ENCODE peak calls at places on chromosomes 11 and 22, in eight cellular contexts. One of them, this sample, is unnamed.

GRCh38 chr22:38831166-38831945 is 12.5 kb downstream of the NPTXR start:
- DNase-seq in activated T-cell treated with anti-CD3 and anti-CD28 coated beads, Interleukin-2, amount 50 U/mL, for 48 hours: no peak
- DNase-seq in stimulated activated CD4-positive, alpha-beta T cell treated with anti-CD3 and anti-CD28 coated beads, TNF-alpha, amount 100 ng/mL, for 1 hour: no peak
- DNase-seq in fibroblast of pulmonary artery: peak
- DNase-seq in psoas muscle: peak
- DNase-seq in heart right ventricle: no peak
- DNase-seq in NCI-H1105 treated with DMSO at 0.1 percent for 48 hours: no peak
- DNase-seq in gastrocnemius medialis: no peak
- DNase-seq in this sample: no peak

GRCh38 chr22:37419916-37420655 is 7.2 kb downstream of the ELFN2 start:
- DNase-seq in activated T-cell treated with anti-CD3 and anti-CD28 coated beads, Interleukin-2, amount 50 U/mL, for 48 hours: peak
- DNase-seq in stimulated activated CD4-positive, alpha-beta T cell treated with anti-CD3 and anti-CD28 coated beads, TNF-alpha, amount 100 ng/mL, for 1 hour: no peak
- DNase-seq in fibroblast of pulmonary artery: no peak
- DNase-seq in psoas muscle: no peak
- DNase-seq in heart right ventricle: no peak
- DNase-seq in NCI-H1105 treated with DMSO at 0.1 percent for 48 hours: no peak
- DNase-seq in gastrocnemius medialis: no peak
- DNase-seq in this sample: peak

GRCh38 chr11:69030324-69030723 is 17.3 kb upstream of the MRGPRF start:
- DNase-seq in activated T-cell treated with anti-CD3 and anti-CD28 coated beads, Interleukin-2, amount 50 U/mL, for 48 hours: no peak
- DNase-seq in stimulated activated CD4-positive, alpha-beta T cell treated with anti-CD3 and anti-CD28 coated beads, TNF-alpha, amount 100 ng/mL, for 1 hour: no peak
- DNase-seq in fibroblast of pulmonary artery: no peak
- DNase-seq in psoas muscle: no peak
- DNase-seq in heart right ventricle: no peak
- DNase-seq in NCI-H1105 treated with DMSO at 0.1 percent for 48 hours: no peak
- DNase-seq in gastrocnemius medialis: no peak
- DNase-seq in this sample: no peak

GRCh38 chr22:38657248-38657909 is 941 bp downstream of the CBY1 start:
- DNase-seq in activated T-cell treated with anti-CD3 and anti-CD28 coated beads, Interleukin-2, amount 50 U/mL, for 48 hours: peak
- DNase-seq in stimulated activated CD4-positive, alpha-beta T cell treated with anti-CD3 and anti-CD28 coated beads, TNF-alpha, amount 100 ng/mL, for 1 hour: no peak
- DNase-seq in fibroblast of pulmonary artery: peak
- DNase-seq in psoas muscle: no peak
- DNase-seq in heart right ventricle: no peak
- DNase-seq in NCI-H1105 treated with DMSO at 0.1 percent for 48 hours: peak
- DNase-seq in gastrocnemius medialis: no peak
- DNase-seq in this sample: no peak

GRCh38 chr11:110582728-110583432 is 129.4 kb downstream of the ARHGAP20 start:
- DNase-seq in activated T-cell treated with anti-CD3 and anti-CD28 coated beads, Interleukin-2, amount 50 U/mL, for 48 hours: no peak
- DNase-seq in stimulated activated CD4-positive, alpha-beta T cell treated with anti-CD3 and anti-CD28 coated beads, TNF-alpha, amount 100 ng/mL, for 1 hour: no peak
- DNase-seq in fibroblast of pulmonary artery: no peak
- DNase-seq in psoas muscle: no peak
- DNase-seq in heart right ventricle: no peak
- DNase-seq in NCI-H1105 treated with DMSO at 0.1 percent for 48 hours: no peak
- DNase-seq in gastrocnemius medialis: no peak
- DNase-seq in this sample: no peak

GRCh38 chr22:27397948-27398330 is 403.6 kb downstream of the MN1 start:
- DNase-seq in activated T-cell treated with anti-CD3 and anti-CD28 coated beads, Interleukin-2, amount 50 U/mL, for 48 hours: no peak
- DNase-seq in stimulated activated CD4-positive, alpha-beta T cell treated with anti-CD3 and anti-CD28 coated beads, TNF-alpha, amount 100 ng/mL, for 1 hour: no peak
- DNase-seq in fibroblast of pulmonary artery: peak
- DNase-seq in psoas muscle: peak
- DNase-seq in heart right ventricle: peak
- DNase-seq in NCI-H1105 treated with DMSO at 0.1 percent for 48 hours: no peak
- DNase-seq in gastrocnemius medialis: peak
- DNase-seq in this sample: no peak

GRCh38 chr22:39175127-39176066 is 22.9 kb upstream of the CBX7 start:
- DNase-seq in activated T-cell treated with anti-CD3 and anti-CD28 coated beads, Interleukin-2, amount 50 U/mL, for 48 hours: no peak
- DNase-seq in stimulated activated CD4-positive, alpha-beta T cell treated with anti-CD3 and anti-CD28 coated beads, TNF-alpha, amount 100 ng/mL, for 1 hour: no peak
- DNase-seq in fibroblast of pulmonary artery: no peak
- DNase-seq in psoas muscle: no peak
- DNase-seq in heart right ventricle: no peak
- DNase-seq in NCI-H1105 treated with DMSO at 0.1 percent for 48 hours: no peak
- DNase-seq in gastrocnemius medialis: no peak
- DNase-seq in this sample: no peak

GRCh38 chr11:60971520-60971919 is at the start of gene CD6:
- DNase-seq in activated T-cell treated with anti-CD3 and anti-CD28 coated beads, Interleukin-2, amount 50 U/mL, for 48 hours: peak
- DNase-seq in stimulated activated CD4-positive, alpha-beta T cell treated with anti-CD3 and anti-CD28 coated beads, TNF-alpha, amount 100 ng/mL, for 1 hour: no peak
- DNase-seq in fibroblast of pulmonary artery: no peak
- DNase-seq in psoas muscle: no peak
- DNase-seq in heart right ventricle: no peak
- DNase-seq in NCI-H1105 treated with DMSO at 0.1 percent for 48 hours: no peak
- DNase-seq in gastrocnemius medialis: no peak
- DNase-seq in this sample: no peak

GRCh38 chr22:41908409-41909289 is 6.2 kb downstream of the SHISA8 start:
- DNase-seq in activated T-cell treated with anti-CD3 and anti-CD28 coated beads, Interleukin-2, amount 50 U/mL, for 48 hours: no peak
- DNase-seq in stimulated activated CD4-positive, alpha-beta T cell treated with anti-CD3 and anti-CD28 coated beads, TNF-alpha, amount 100 ng/mL, for 1 hour: no peak
- DNase-seq in fibroblast of pulmonary artery: no peak
- DNase-seq in psoas muscle: no peak
- DNase-seq in heart right ventricle: no peak
- DNase-seq in NCI-H1105 treated with DMSO at 0.1 percent for 48 hours: no peak
- DNase-seq in gastrocnemius medialis: no peak
- DNase-seq in this sample: peak

GRCh38 chr11:1350086-1350725 is 39.5 kb upstream of the BRSK2 start:
- DNase-seq in activated T-cell treated with anti-CD3 and anti-CD28 coated beads, Interleukin-2, amount 50 U/mL, for 48 hours: no peak
- DNase-seq in stimulated activated CD4-positive, alpha-beta T cell treated with anti-CD3 and anti-CD28 coated beads, TNF-alpha, amount 100 ng/mL, for 1 hour: no peak
- DNase-seq in fibroblast of pulmonary artery: no peak
- DNase-seq in psoas muscle: peak
- DNase-seq in heart right ventricle: no peak
- DNase-seq in NCI-H1105 treated with DMSO at 0.1 percent for 48 hours: no peak
- DNase-seq in gastrocnemius medialis: no peak
- DNase-seq in this sample: no peak

GRCh38 chr22:42758929-42759629 is 38.4 kb upstream of the A4GALT start:
- DNase-seq in activated T-cell treated with anti-CD3 and anti-CD28 coated beads, Interleukin-2, amount 50 U/mL, for 48 hours: no peak
- DNase-seq in stimulated activated CD4-positive, alpha-beta T cell treated with anti-CD3 and anti-CD28 coated beads, TNF-alpha, amount 100 ng/mL, for 1 hour: no peak
- DNase-seq in fibroblast of pulmonary artery: peak
- DNase-seq in psoas muscle: no peak
- DNase-seq in heart right ventricle: no peak
- DNase-seq in NCI-H1105 treated with DMSO at 0.1 percent for 48 hours: no peak
- DNase-seq in gastrocnemius medialis: no peak
- DNase-seq in this sample: no peak

GRCh38 chr11:83051760-83052671 is 19.7 kb downstream of the RAB30 start:
- DNase-seq in activated T-cell treated with anti-CD3 and anti-CD28 coated beads, Interleukin-2, amount 50 U/mL, for 48 hours: no peak
- DNase-seq in stimulated activated CD4-positive, alpha-beta T cell treated with anti-CD3 and anti-CD28 coated beads, TNF-alpha, amount 100 ng/mL, for 1 hour: no peak
- DNase-seq in fibroblast of pulmonary artery: peak
- DNase-seq in psoas muscle: no peak
- DNase-seq in heart right ventricle: peak
- DNase-seq in NCI-H1105 treated with DMSO at 0.1 percent for 48 hours: no peak
- DNase-seq in gastrocnemius medialis: peak
- DNase-seq in this sample: no peak

GRCh38 chr11:117584056-117584830 is 212.8 kb downstream of the DSCAML1 start:
- DNase-seq in activated T-cell treated with anti-CD3 and anti-CD28 coated beads, Interleukin-2, amount 50 U/mL, for 48 hours: no peak
- DNase-seq in stimulated activated CD4-positive, alpha-beta T cell treated with anti-CD3 and anti-CD28 coated beads, TNF-alpha, amount 100 ng/mL, for 1 hour: no peak
- DNase-seq in fibroblast of pulmonary artery: peak
- DNase-seq in psoas muscle: no peak
- DNase-seq in heart right ventricle: no peak
- DNase-seq in NCI-H1105 treated with DMSO at 0.1 percent for 48 hours: no peak
- DNase-seq in gastrocnemius medialis: no peak
- DNase-seq in this sample: no peak

GRCh38 chr11:22898036-22898435 is 37.8 kb upstream of the CCDC179 start:
- DNase-seq in activated T-cell treated with anti-CD3 and anti-CD28 coated beads, Interleukin-2, amount 50 U/mL, for 48 hours: no peak
- DNase-seq in stimulated activated CD4-positive, alpha-beta T cell treated with anti-CD3 and anti-CD28 coated beads, TNF-alpha, amount 100 ng/mL, for 1 hour: no peak
- DNase-seq in fibroblast of pulmonary artery: peak
- DNase-seq in psoas muscle: no peak
- DNase-seq in heart right ventricle: no peak
- DNase-seq in NCI-H1105 treated with DMSO at 0.1 percent for 48 hours: no peak
- DNase-seq in gastrocnemius medialis: no peak
- DNase-seq in this sample: no peak

GRCh38 chr11:104759464-104759863 is 138.8 kb downstream of the CASP12 start:
- DNase-seq in activated T-cell treated with anti-CD3 and anti-CD28 coated beads, Interleukin-2, amount 50 U/mL, for 48 hours: no peak
- DNase-seq in stimulated activated CD4-positive, alpha-beta T cell treated with anti-CD3 and anti-CD28 coated beads, TNF-alpha, amount 100 ng/mL, for 1 hour: no peak
- DNase-seq in fibroblast of pulmonary artery: no peak
- DNase-seq in psoas muscle: no peak
- DNase-seq in heart right ventricle: no peak
- DNase-seq in NCI-H1105 treated with DMSO at 0.1 percent for 48 hours: no peak
- DNase-seq in gastrocnemius medialis: no peak
- DNase-seq in this sample: no peak

GRCh38 chr11:33377100-33377851 is 120.1 kb downstream of the HIPK3 start:
- DNase-seq in activated T-cell treated with anti-CD3 and anti-CD28 coated beads, Interleukin-2, amount 50 U/mL, for 48 hours: no peak
- DNase-seq in stimulated activated CD4-positive, alpha-beta T cell treated with anti-CD3 and anti-CD28 coated beads, TNF-alpha, amount 100 ng/mL, for 1 hour: no peak
- DNase-seq in fibroblast of pulmonary artery: peak
- DNase-seq in psoas muscle: no peak
- DNase-seq in heart right ventricle: no peak
- DNase-seq in NCI-H1105 treated with DMSO at 0.1 percent for 48 hours: no peak
- DNase-seq in gastrocnemius medialis: no peak
- DNase-seq in this sample: no peak

GRCh38 chr11:121341609-121342008 is 49.0 kb downstream of the SC5D start:
- DNase-seq in activated T-cell treated with anti-CD3 and anti-CD28 coated beads, Interleukin-2, amount 50 U/mL, for 48 hours: no peak
- DNase-seq in stimulated activated CD4-positive, alpha-beta T cell treated with anti-CD3 and anti-CD28 coated beads, TNF-alpha, amount 100 ng/mL, for 1 hour: no peak
- DNase-seq in fibroblast of pulmonary artery: no peak
- DNase-seq in psoas muscle: no peak
- DNase-seq in heart right ventricle: no peak
- DNase-seq in NCI-H1105 treated with DMSO at 0.1 percent for 48 hours: peak
- DNase-seq in gastrocnemius medialis: no peak
- DNase-seq in this sample: no peak

GRCh38 chr11:33685061-33685460 is 15.6 kb downstream of the C11orf91 start:
- DNase-seq in activated T-cell treated with anti-CD3 and anti-CD28 coated beads, Interleukin-2, amount 50 U/mL, for 48 hours: no peak
- DNase-seq in stimulated activated CD4-positive, alpha-beta T cell treated with anti-CD3 and anti-CD28 coated beads, TNF-alpha, amount 100 ng/mL, for 1 hour: no peak
- DNase-seq in fibroblast of pulmonary artery: no peak
- DNase-seq in psoas muscle: no peak
- DNase-seq in heart right ventricle: no peak
- DNase-seq in NCI-H1105 treated with DMSO at 0.1 percent for 48 hours: no peak
- DNase-seq in gastrocnemius medialis: no peak
- DNase-seq in this sample: no peak

GRCh38 chr11:69374110-69374981 is 80.4 kb downstream of the MYEOV start:
- DNase-seq in activated T-cell treated with anti-CD3 and anti-CD28 coated beads, Interleukin-2, amount 50 U/mL, for 48 hours: no peak
- DNase-seq in stimulated activated CD4-positive, alpha-beta T cell treated with anti-CD3 and anti-CD28 coated beads, TNF-alpha, amount 100 ng/mL, for 1 hour: no peak
- DNase-seq in fibroblast of pulmonary artery: no peak
- DNase-seq in psoas muscle: peak
- DNase-seq in heart right ventricle: no peak
- DNase-seq in NCI-H1105 treated with DMSO at 0.1 percent for 48 hours: no peak
- DNase-seq in gastrocnemius medialis: no peak
- DNase-seq in this sample: peak

GRCh38 chr22:44925465-44926123 is 84.2 kb downstream of the PHF21B start:
- DNase-seq in activated T-cell treated with anti-CD3 and anti-CD28 coated beads, Interleukin-2, amount 50 U/mL, for 48 hours: no peak
- DNase-seq in stimulated activated CD4-positive, alpha-beta T cell treated with anti-CD3 and anti-CD28 coated beads, TNF-alpha, amount 100 ng/mL, for 1 hour: no peak
- DNase-seq in fibroblast of pulmonary artery: no peak
- DNase-seq in psoas muscle: no peak
- DNase-seq in heart right ventricle: no peak
- DNase-seq in NCI-H1105 treated with DMSO at 0.1 percent for 48 hours: no peak
- DNase-seq in gastrocnemius medialis: no peak
- DNase-seq in this sample: peak

GRCh38 chr11:13193613-13194012 is 84.0 kb upstream of the BMAL1 start:
- DNase-seq in activated T-cell treated with anti-CD3 and anti-CD28 coated beads, Interleukin-2, amount 50 U/mL, for 48 hours: no peak
- DNase-seq in stimulated activated CD4-positive, alpha-beta T cell treated with anti-CD3 and anti-CD28 coated beads, TNF-alpha, amount 100 ng/mL, for 1 hour: no peak
- DNase-seq in fibroblast of pulmonary artery: no peak
- DNase-seq in psoas muscle: no peak
- DNase-seq in heart right ventricle: no peak
- DNase-seq in NCI-H1105 treated with DMSO at 0.1 percent for 48 hours: no peak
- DNase-seq in gastrocnemius medialis: no peak
- DNase-seq in this sample: no peak

GRCh38 chr22:44443641-44444235 is 54.3 kb downstream of the RTL6 start:
- DNase-seq in activated T-cell treated with anti-CD3 and anti-CD28 coated beads, Interleukin-2, amount 50 U/mL, for 48 hours: no peak
- DNase-seq in stimulated activated CD4-positive, alpha-beta T cell treated with anti-CD3 and anti-CD28 coated beads, TNF-alpha, amount 100 ng/mL, for 1 hour: no peak
- DNase-seq in fibroblast of pulmonary artery: no peak
- DNase-seq in psoas muscle: no peak
- DNase-seq in heart right ventricle: no peak
- DNase-seq in NCI-H1105 treated with DMSO at 0.1 percent for 48 hours: no peak
- DNase-seq in gastrocnemius medialis: no peak
- DNase-seq in this sample: no peak

GRCh38 chr11:2522636-2523255 is 77.9 kb downstream of the KCNQ1 start:
- DNase-seq in activated T-cell treated with anti-CD3 and anti-CD28 coated beads, Interleukin-2, amount 50 U/mL, for 48 hours: peak
- DNase-seq in stimulated activated CD4-positive, alpha-beta T cell treated with anti-CD3 and anti-CD28 coated beads, TNF-alpha, amount 100 ng/mL, for 1 hour: no peak
- DNase-seq in fibroblast of pulmonary artery: no peak
- DNase-seq in psoas muscle: peak
- DNase-seq in heart right ventricle: no peak
- DNase-seq in NCI-H1105 treated with DMSO at 0.1 percent for 48 hours: no peak
- DNase-seq in gastrocnemius medialis: peak
- DNase-seq in this sample: peak

GRCh38 chr11:121449123-121449522 is 3.0 kb upstream of the SORL1 start:
- DNase-seq in activated T-cell treated with anti-CD3 and anti-CD28 coated beads, Interleukin-2, amount 50 U/mL, for 48 hours: peak
- DNase-seq in stimulated activated CD4-positive, alpha-beta T cell treated with anti-CD3 and anti-CD28 coated beads, TNF-alpha, amount 100 ng/mL, for 1 hour: no peak
- DNase-seq in fibroblast of pulmonary artery: no peak
- DNase-seq in psoas muscle: no peak
- DNase-seq in heart right ventricle: no peak
- DNase-seq in NCI-H1105 treated with DMSO at 0.1 percent for 48 hours: no peak
- DNase-seq in gastrocnemius medialis: no peak
- DNase-seq in this sample: no peak

GRCh38 chr22:43191831-43192230 is 4.9 kb upstream of the TTLL12 start:
- DNase-seq in activated T-cell treated with anti-CD3 and anti-CD28 coated beads, Interleukin-2, amount 50 U/mL, for 48 hours: no peak
- DNase-seq in stimulated activated CD4-positive, alpha-beta T cell treated with anti-CD3 and anti-CD28 coated beads, TNF-alpha, amount 100 ng/mL, for 1 hour: no peak
- DNase-seq in fibroblast of pulmonary artery: no peak
- DNase-seq in psoas muscle: no peak
- DNase-seq in heart right ventricle: no peak
- DNase-seq in NCI-H1105 treated with DMSO at 0.1 percent for 48 hours: no peak
- DNase-seq in gastrocnemius medialis: no peak
- DNase-seq in this sample: no peak

GRCh38 chr11:114774599-114775365 is 96.5 kb downstream of the NXPE2 start:
- DNase-seq in activated T-cell treated with anti-CD3 and anti-CD28 coated beads, Interleukin-2, amount 50 U/mL, for 48 hours: peak
- DNase-seq in stimulated activated CD4-positive, alpha-beta T cell treated with anti-CD3 and anti-CD28 coated beads, TNF-alpha, amount 100 ng/mL, for 1 hour: no peak
- DNase-seq in fibroblast of pulmonary artery: peak
- DNase-seq in psoas muscle: peak
- DNase-seq in heart right ventricle: peak
- DNase-seq in NCI-H1105 treated with DMSO at 0.1 percent for 48 hours: peak
- DNase-seq in gastrocnemius medialis: no peak
- DNase-seq in this sample: no peak

GRCh38 chr11:11244470-11245080 is 108.5 kb downstream of the CSNK2A3 start:
- DNase-seq in activated T-cell treated with anti-CD3 and anti-CD28 coated beads, Interleukin-2, amount 50 U/mL, for 48 hours: no peak
- DNase-seq in stimulated activated CD4-positive, alpha-beta T cell treated with anti-CD3 and anti-CD28 coated beads, TNF-alpha, amount 100 ng/mL, for 1 hour: no peak
- DNase-seq in fibroblast of pulmonary artery: no peak
- DNase-seq in psoas muscle: no peak
- DNase-seq in heart right ventricle: no peak
- DNase-seq in NCI-H1105 treated with DMSO at 0.1 percent for 48 hours: no peak
- DNase-seq in gastrocnemius medialis: no peak
- DNase-seq in this sample: no peak

GRCh38 chr11:46977038-46977818 is 40.7 kb downstream of the CSTPP1 start:
- DNase-seq in activated T-cell treated with anti-CD3 and anti-CD28 coated beads, Interleukin-2, amount 50 U/mL, for 48 hours: no peak
- DNase-seq in stimulated activated CD4-positive, alpha-beta T cell treated with anti-CD3 and anti-CD28 coated beads, TNF-alpha, amount 100 ng/mL, for 1 hour: no peak
- DNase-seq in fibroblast of pulmonary artery: no peak
- DNase-seq in psoas muscle: no peak
- DNase-seq in heart right ventricle: peak
- DNase-seq in NCI-H1105 treated with DMSO at 0.1 percent for 48 hours: no peak
- DNase-seq in gastrocnemius medialis: no peak
- DNase-seq in this sample: no peak

GRCh38 chr11:13826505-13827278 is 135.8 kb upstream of the SPON1 start:
- DNase-seq in activated T-cell treated with anti-CD3 and anti-CD28 coated beads, Interleukin-2, amount 50 U/mL, for 48 hours: no peak
- DNase-seq in stimulated activated CD4-positive, alpha-beta T cell treated with anti-CD3 and anti-CD28 coated beads, TNF-alpha, amount 100 ng/mL, for 1 hour: no peak
- DNase-seq in fibroblast of pulmonary artery: no peak
- DNase-seq in psoas muscle: no peak
- DNase-seq in heart right ventricle: no peak
- DNase-seq in NCI-H1105 treated with DMSO at 0.1 percent for 48 hours: no peak
- DNase-seq in gastrocnemius medialis: no peak
- DNase-seq in this sample: no peak

GRCh38 chr11:129117595-129118350 is 74.4 kb downstream of the ARHGAP32 start:
- DNase-seq in activated T-cell treated with anti-CD3 and anti-CD28 coated beads, Interleukin-2, amount 50 U/mL, for 48 hours: peak
- DNase-seq in stimulated activated CD4-positive, alpha-beta T cell treated with anti-CD3 and anti-CD28 coated beads, TNF-alpha, amount 100 ng/mL, for 1 hour: no peak
- DNase-seq in fibroblast of pulmonary artery: peak
- DNase-seq in psoas muscle: no peak
- DNase-seq in heart right ventricle: peak
- DNase-seq in NCI-H1105 treated with DMSO at 0.1 percent for 48 hours: peak
- DNase-seq in gastrocnemius medialis: no peak
- DNase-seq in this sample: no peak

GRCh38 chr11:120577624-120578363 is 66.2 kb downstream of the GRIK4 start:
- DNase-seq in activated T-cell treated with anti-CD3 and anti-CD28 coated beads, Interleukin-2, amount 50 U/mL, for 48 hours: no peak
- DNase-seq in stimulated activated CD4-positive, alpha-beta T cell treated with anti-CD3 and anti-CD28 coated beads, TNF-alpha, amount 100 ng/mL, for 1 hour: no peak
- DNase-seq in fibroblast of pulmonary artery: no peak
- DNase-seq in psoas muscle: no peak
- DNase-seq in heart right ventricle: no peak
- DNase-seq in NCI-H1105 treated with DMSO at 0.1 percent for 48 hours: no peak
- DNase-seq in gastrocnemius medialis: no peak
- DNase-seq in this sample: no peak

GRCh38 chr11:92382311-92382710 is 157.7 kb downstream of the FAT3 start:
- DNase-seq in activated T-cell treated with anti-CD3 and anti-CD28 coated beads, Interleukin-2, amount 50 U/mL, for 48 hours: no peak
- DNase-seq in stimulated activated CD4-positive, alpha-beta T cell treated with anti-CD3 and anti-CD28 coated beads, TNF-alpha, amount 100 ng/mL, for 1 hour: no peak
- DNase-seq in fibroblast of pulmonary artery: no peak
- DNase-seq in psoas muscle: no peak
- DNase-seq in heart right ventricle: no peak
- DNase-seq in NCI-H1105 treated with DMSO at 0.1 percent for 48 hours: no peak
- DNase-seq in gastrocnemius medialis: no peak
- DNase-seq in this sample: no peak

GRCh38 chr11:37770145-37770544 is 1172.1 kb upstream of the RAG2 start:
- DNase-seq in activated T-cell treated with anti-CD3 and anti-CD28 coated beads, Interleukin-2, amount 50 U/mL, for 48 hours: no peak
- DNase-seq in stimulated activated CD4-positive, alpha-beta T cell treated with anti-CD3 and anti-CD28 coated beads, TNF-alpha, amount 100 ng/mL, for 1 hour: no peak
- DNase-seq in fibroblast of pulmonary artery: peak
- DNase-seq in psoas muscle: no peak
- DNase-seq in heart right ventricle: no peak
- DNase-seq in NCI-H1105 treated with DMSO at 0.1 percent for 48 hours: no peak
- DNase-seq in gastrocnemius medialis: no peak
- DNase-seq in this sample: no peak

GRCh38 chr22:21015051-21016006 is at the start of gene P2RX6:
- DNase-seq in activated T-cell treated with anti-CD3 and anti-CD28 coated beads, Interleukin-2, amount 50 U/mL, for 48 hours: no peak
- DNase-seq in stimulated activated CD4-positive, alpha-beta T cell treated with anti-CD3 and anti-CD28 coated beads, TNF-alpha, amount 100 ng/mL, for 1 hour: no peak
- DNase-seq in fibroblast of pulmonary artery: no peak
- DNase-seq in psoas muscle: peak
- DNase-seq in heart right ventricle: no peak
- DNase-seq in NCI-H1105 treated with DMSO at 0.1 percent for 48 hours: no peak
- DNase-seq in gastrocnemius medialis: peak
- DNase-seq in this sample: peak

This sample was measured in left lung.